ENCODE peak calls at places on chromosome 13, in four cellular contexts. One of them, this sample, is unnamed.

GRCh38 chr13:110108348-110109139 is 198.4 kb downstream of the COL4A1 start:
- DNase-seq in neural progenitor cell: peak; percentile 75
- DNase-seq in GM23248: peak; percentile 94
- DNase-seq in Peyer's patch: peak; percentile 56
- DNase-seq in this sample: peak; percentile 97

GRCh38 chr13:93963266-93964131 is 516.0 kb downstream of the DCT start:
- DNase-seq in neural progenitor cell: no peak
- DNase-seq in GM23248: peak; percentile 59
- DNase-seq in Peyer's patch: no peak
- DNase-seq in this sample: no peak

GRCh38 chr13:101942038-101942437 is 459.8 kb downstream of the FGF14 start:
- DNase-seq in neural progenitor cell: peak; percentile 64
- DNase-seq in GM23248: peak; percentile 59
- DNase-seq in Peyer's patch: no peak
- DNase-seq in this sample: peak; percentile 27

GRCh38 chr13:110405597-110406450 is 98.7 kb downstream of the COL4A2 start:
- DNase-seq in neural progenitor cell: no peak
- DNase-seq in GM23248: peak; percentile 90
- DNase-seq in Peyer's patch: no peak
- DNase-seq in this sample: peak; percentile 87

GRCh38 chr13:51804295-51805172 is 571 bp upstream of the DHRS12 start:
- DNase-seq in neural progenitor cell: no peak
- DNase-seq in GM23248: peak; percentile 40
- DNase-seq in Peyer's patch: peak; percentile 67
- DNase-seq in this sample: peak; percentile 75

GRCh38 chr13:99471231-99472202 is 29.8 kb upstream of the TM9SF2 start:
- DNase-seq in neural progenitor cell: no peak
- DNase-seq in GM23248: peak; percentile 77
- DNase-seq in Peyer's patch: no peak
- DNase-seq in this sample: peak; percentile 65

GRCh38 chr13:29693297-29693945 is 97.9 kb upstream of the SLC7A1 start:
- DNase-seq in neural progenitor cell: no peak
- DNase-seq in GM23248: no peak
- DNase-seq in Peyer's patch: peak; percentile 83
- DNase-seq in this sample: no peak

GRCh38 chr13:99028890-99029289 is 51.0 kb upstream of the DOCK9 start:
- DNase-seq in neural progenitor cell: peak; percentile 16
- DNase-seq in GM23248: no peak
- DNase-seq in Peyer's patch: no peak
- DNase-seq in this sample: no peak

GRCh38 chr13:77876176-77876575 is 42.5 kb downstream of the EDNRB start:
- DNase-seq in neural progenitor cell: no peak
- DNase-seq in GM23248: peak; percentile 60
- DNase-seq in Peyer's patch: no peak
- DNase-seq in this sample: no peak

GRCh38 chr13:49874430-49874829 is 61.7 kb downstream of the SPRYD7 start:
- DNase-seq in neural progenitor cell: no peak
- DNase-seq in GM23248: no peak
- DNase-seq in Peyer's patch: no peak
- DNase-seq in this sample: no peak

GRCh38 chr13:49877629-49878218 is 58.4 kb downstream of the SPRYD7 start:
- DNase-seq in neural progenitor cell: peak; percentile 41
- DNase-seq in GM23248: no peak
- DNase-seq in Peyer's patch: no peak
- DNase-seq in this sample: no peak

DNA sequence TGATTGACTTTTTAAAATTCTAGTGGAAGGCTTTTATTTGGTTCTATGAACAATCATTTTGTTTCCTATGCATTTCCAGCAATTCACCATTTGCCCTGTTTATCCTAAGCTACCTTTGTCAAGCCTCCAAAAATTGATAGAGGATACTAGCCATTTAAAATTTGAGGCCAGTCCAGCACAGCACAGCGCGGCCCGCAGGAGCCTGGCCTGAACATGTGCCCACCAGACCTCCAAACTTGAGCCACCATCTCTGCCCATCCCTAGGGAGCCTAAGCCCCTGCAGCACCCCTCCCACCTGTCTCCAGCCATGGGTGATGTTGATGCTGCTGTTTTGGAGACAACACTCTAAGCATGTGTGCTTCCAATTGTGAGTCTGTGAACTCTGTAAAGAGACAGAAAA is 57.5 kb downstream of the SPRYD7 start:
- DNase-seq in neural progenitor cell: no peak
- DNase-seq in GM23248: no peak
- DNase-seq in Peyer's patch: no peak
- DNase-seq in this sample: no peak
- H3K9me3 ChIP-seq in neural progenitor cell: peaks cover 32% of the 10 kb centered on the region
- H3K9me3 ChIP-seq in GM23248: no peaks in the 10 kb centered on the region
- H3K9me3 ChIP-seq in Peyer's patch: no peaks in the 10 kb centered on the region
- H3K9me3 ChIP-seq in this sample: peaks cover 11% of the 10 kb centered on the region

GRCh38 chr13:103388839-103389238 is 322.6 kb upstream of the SLC10A2 start:
- DNase-seq in neural progenitor cell: no peak
- DNase-seq in GM23248: no peak
- DNase-seq in Peyer's patch: no peak
- DNase-seq in this sample: no peak
- H3K9me3 ChIP-seq in neural progenitor cell: no peaks in the 10 kb centered on the region
- H3K9me3 ChIP-seq in GM23248: no peaks in the 10 kb centered on the region
- H3K9me3 ChIP-seq in Peyer's patch: no peaks in the 10 kb centered on the region
- H3K9me3 ChIP-seq in this sample: peaks cover 3% of the 10 kb centered on the region

GRCh38 chr13:48068036-48068435 is 26.9 kb downstream of the MED4 start:
- DNase-seq in neural progenitor cell: no peak
- DNase-seq in GM23248: no peak
- DNase-seq in Peyer's patch: no peak
- DNase-seq in this sample: no peak
- H3K9me3 ChIP-seq in neural progenitor cell: peaks cover 42% of the 10 kb centered on the region
- H3K9me3 ChIP-seq in GM23248: no peaks in the 10 kb centered on the region
- H3K9me3 ChIP-seq in Peyer's patch: no peaks in the 10 kb centered on the region
- H3K9me3 ChIP-seq in this sample: peaks cover 14% of the 10 kb centered on the region

GRCh38 chr13:67735651-67736050 is 505.5 kb upstream of the PCDH9 start:
- DNase-seq in neural progenitor cell: no peak
- DNase-seq in GM23248: no peak
- DNase-seq in Peyer's patch: no peak
- DNase-seq in this sample: no peak
- H3K9me3 ChIP-seq in neural progenitor cell: no peaks in the 10 kb centered on the region
- H3K9me3 ChIP-seq in GM23248: no peaks in the 10 kb centered on the region
- H3K9me3 ChIP-seq in Peyer's patch: no peaks in the 10 kb centered on the region
- H3K9me3 ChIP-seq in this sample: no peaks in the 10 kb centered on the region

GRCh38 chr13:41224113-41225110 is 30.0 kb upstream of the KBTBD7 start:
- DNase-seq in neural progenitor cell: no peak
- DNase-seq in GM23248: peak; percentile 83
- DNase-seq in Peyer's patch: no peak
- DNase-seq in this sample: peak; percentile 85

GRCh38 chr13:41222259-41222852 is 28.0 kb upstream of the KBTBD7 start:
- DNase-seq in neural progenitor cell: peak; percentile 61
- DNase-seq in GM23248: peak; percentile 58
- DNase-seq in Peyer's patch: peak; percentile 78
- DNase-seq in this sample: peak; percentile 71
- H3K9me3 ChIP-seq in neural progenitor cell: no peaks in the 10 kb centered on the region
- H3K9me3 ChIP-seq in GM23248: no peaks in the 10 kb centered on the region
- H3K9me3 ChIP-seq in Peyer's patch: no peaks in the 10 kb centered on the region
- H3K9me3 ChIP-seq in this sample: no peaks in the 10 kb centered on the region

GRCh38 chr13:65964672-65965071 is 1265.5 kb downstream of the PCDH9 start:
- DNase-seq in neural progenitor cell: no peak
- DNase-seq in GM23248: no peak
- DNase-seq in Peyer's patch: no peak
- DNase-seq in this sample: no peak

GRCh38 chr13:65965496-65965895 is 1264.6 kb downstream of the PCDH9 start:
- DNase-seq in neural progenitor cell: no peak
- DNase-seq in GM23248: peak; percentile 14
- DNase-seq in Peyer's patch: no peak
- DNase-seq in this sample: no peak

GRCh38 chr13:65971541-65971940 is 1258.6 kb downstream of the PCDH9 start:
- DNase-seq in neural progenitor cell: peak; percentile 38
- DNase-seq in GM23248: no peak
- DNase-seq in Peyer's patch: no peak
- DNase-seq in this sample: no peak

GRCh38 chr13:65966991-65967451 is 1263.1 kb downstream of the PCDH9 start:
- DNase-seq in neural progenitor cell: peak; percentile 53
- DNase-seq in GM23248: peak; percentile 29
- DNase-seq in Peyer's patch: no peak
- DNase-seq in this sample: peak; percentile 69
- H3K9me3 ChIP-seq in neural progenitor cell: no peaks in the 10 kb centered on the region
- H3K9me3 ChIP-seq in GM23248: peaks cover 3% of the 10 kb centered on the region
- H3K9me3 ChIP-seq in Peyer's patch: no peaks in the 10 kb centered on the region
- H3K9me3 ChIP-seq in this sample: no peaks in the 10 kb centered on the region

This sample was measured in osteoblast.